ENCODE peak calls at places on chromosomes 11 and 22, in seven cellular contexts. One of them, this sample, is unnamed.

GRCh38 chr11:120539681-120540369 is 28.3 kb downstream of the GRIK4 start:
- DNase-seq in KBM-7: no peak
- DNase-seq in nephron progenitor cell: no peak
- DNase-seq in NCI-H460: no peak
- DNase-seq in iPS DF 6.9: no peak
- DNase-seq in stomach: no peak
- DNase-seq in anterior cingulate cortex: no peak
- DNase-seq in this sample: no peak

GRCh38 chr11:102287963-102288744 is 29.1 kb upstream of the BIRC3 start:
- DNase-seq in KBM-7: peak; percentile 89
- DNase-seq in nephron progenitor cell: peak; percentile 41
- DNase-seq in NCI-H460: peak; percentile 70
- DNase-seq in iPS DF 6.9: peak; percentile 73
- DNase-seq in stomach: peak; percentile 45
- DNase-seq in anterior cingulate cortex: no peak
- DNase-seq in this sample: peak; percentile 86

GRCh38 chr11:45252134-45252856 is 33.8 kb downstream of the SYT13 start:
- DNase-seq in KBM-7: peak; percentile 56
- DNase-seq in nephron progenitor cell: peak; percentile 83
- DNase-seq in NCI-H460: peak; percentile 40
- DNase-seq in iPS DF 6.9: peak; percentile 73
- DNase-seq in stomach: peak; percentile 80
- DNase-seq in anterior cingulate cortex: no peak
- DNase-seq in this sample: peak; percentile 75

GRCh38 chr22:39098026-39098425 is 982 bp downstream of the APOBEC3H start:
- DNase-seq in KBM-7: no peak
- DNase-seq in nephron progenitor cell: no peak
- DNase-seq in NCI-H460: no peak
- DNase-seq in iPS DF 6.9: no peak
- DNase-seq in stomach: no peak
- DNase-seq in anterior cingulate cortex: no peak
- DNase-seq in this sample: peak; percentile 72

GRCh38 chr11:107172996-107173395 is 154.7 kb upstream of the GUCY1A2 start:
- DNase-seq in KBM-7: no peak
- DNase-seq in nephron progenitor cell: no peak
- DNase-seq in NCI-H460: no peak
- DNase-seq in iPS DF 6.9: no peak
- DNase-seq in stomach: no peak
- DNase-seq in anterior cingulate cortex: no peak
- DNase-seq in this sample: no peak

GRCh38 chr22:50688448-50688847 is 15.8 kb downstream of the SHANK3 start:
- DNase-seq in KBM-7: no peak
- DNase-seq in nephron progenitor cell: no peak
- DNase-seq in NCI-H460: no peak
- DNase-seq in iPS DF 6.9: no peak
- DNase-seq in stomach: peak; percentile 16
- DNase-seq in anterior cingulate cortex: no peak
- DNase-seq in this sample: no peak

GRCh38 chr11:123616505-123617198 is 37.8 kb downstream of the SCN3B start:
- DNase-seq in KBM-7: no peak
- DNase-seq in nephron progenitor cell: no peak
- DNase-seq in NCI-H460: no peak
- DNase-seq in iPS DF 6.9: no peak
- DNase-seq in stomach: no peak
- DNase-seq in anterior cingulate cortex: no peak
- DNase-seq in this sample: no peak

GRCh38 chr11:117384045-117384444 is 56.4 kb downstream of the CEP164 start:
- DNase-seq in KBM-7: no peak
- DNase-seq in nephron progenitor cell: no peak
- DNase-seq in NCI-H460: no peak
- DNase-seq in iPS DF 6.9: no peak
- DNase-seq in stomach: no peak
- DNase-seq in anterior cingulate cortex: no peak
- DNase-seq in this sample: no peak

GRCh38 chr22:19477321-19478085 is 1.5 kb downstream of the UFD1 start:
- DNase-seq in KBM-7: peak; percentile 32
- DNase-seq in nephron progenitor cell: no peak
- DNase-seq in NCI-H460: no peak
- DNase-seq in iPS DF 6.9: no peak
- DNase-seq in stomach: no peak
- DNase-seq in anterior cingulate cortex: no peak
- DNase-seq in this sample: no peak

GRCh38 chr22:28297504-28297903 is 378.4 kb upstream of the PITPNB start:
- DNase-seq in KBM-7: peak; percentile 18
- DNase-seq in nephron progenitor cell: no peak
- DNase-seq in NCI-H460: no peak
- DNase-seq in iPS DF 6.9: no peak
- DNase-seq in stomach: no peak
- DNase-seq in anterior cingulate cortex: no peak
- DNase-seq in this sample: no peak

GRCh38 chr11:90449643-90450042 is 226.8 kb upstream of the CHORDC1 start:
- DNase-seq in KBM-7: no peak
- DNase-seq in nephron progenitor cell: no peak
- DNase-seq in NCI-H460: no peak
- DNase-seq in iPS DF 6.9: no peak
- DNase-seq in stomach: no peak
- DNase-seq in anterior cingulate cortex: no peak
- DNase-seq in this sample: no peak

GRCh38 chr11:69447786-69448185 is 33.7 kb upstream of the LINC01488 start:
- DNase-seq in KBM-7: no peak
- DNase-seq in nephron progenitor cell: no peak
- DNase-seq in NCI-H460: no peak
- DNase-seq in iPS DF 6.9: no peak
- DNase-seq in stomach: peak; percentile 53
- DNase-seq in anterior cingulate cortex: no peak
- DNase-seq in this sample: no peak

GRCh38 chr11:30487200-30487898 is 98.8 kb downstream of the MPPED2 start:
- DNase-seq in KBM-7: peak; percentile 8
- DNase-seq in nephron progenitor cell: no peak
- DNase-seq in NCI-H460: no peak
- DNase-seq in iPS DF 6.9: no peak
- DNase-seq in stomach: no peak
- DNase-seq in anterior cingulate cortex: no peak
- DNase-seq in this sample: no peak

GRCh38 chr11:117505285-117505970 is 177.8 kb downstream of the CEP164 start:
- DNase-seq in KBM-7: no peak
- DNase-seq in nephron progenitor cell: no peak
- DNase-seq in NCI-H460: no peak
- DNase-seq in iPS DF 6.9: no peak
- DNase-seq in stomach: no peak
- DNase-seq in anterior cingulate cortex: no peak
- DNase-seq in this sample: no peak

GRCh38 chr11:131037873-131038272 is 121.6 kb upstream of the SNX19 start:
- DNase-seq in KBM-7: no peak
- DNase-seq in nephron progenitor cell: no peak
- DNase-seq in NCI-H460: no peak
- DNase-seq in iPS DF 6.9: no peak
- DNase-seq in stomach: no peak
- DNase-seq in anterior cingulate cortex: no peak
- DNase-seq in this sample: peak; percentile 16

GRCh38 chr11:30789270-30789669 is 203.1 kb upstream of the MPPED2 start:
- DNase-seq in KBM-7: no peak
- DNase-seq in nephron progenitor cell: no peak
- DNase-seq in NCI-H460: no peak
- DNase-seq in iPS DF 6.9: no peak
- DNase-seq in stomach: no peak
- DNase-seq in anterior cingulate cortex: no peak
- DNase-seq in this sample: no peak

GRCh38 chr22:32323513-32324164 is 34.0 kb upstream of the RFPL3 start:
- DNase-seq in KBM-7: no peak
- DNase-seq in nephron progenitor cell: no peak
- DNase-seq in NCI-H460: no peak
- DNase-seq in iPS DF 6.9: no peak
- DNase-seq in stomach: peak; percentile 20
- DNase-seq in anterior cingulate cortex: no peak
- DNase-seq in this sample: no peak

GRCh38 chr11:118051611-118052461 is 25.0 kb upstream of the TMPRSS4 start:
- DNase-seq in KBM-7: no peak
- DNase-seq in nephron progenitor cell: no peak
- DNase-seq in NCI-H460: no peak
- DNase-seq in iPS DF 6.9: no peak
- DNase-seq in stomach: peak; percentile 27
- DNase-seq in anterior cingulate cortex: no peak
- DNase-seq in this sample: no peak

GRCh38 chr22:27003301-27003700 is 345.9 kb downstream of the MIAT start:
- DNase-seq in KBM-7: no peak
- DNase-seq in nephron progenitor cell: no peak
- DNase-seq in NCI-H460: no peak
- DNase-seq in iPS DF 6.9: no peak
- DNase-seq in stomach: no peak
- DNase-seq in anterior cingulate cortex: no peak
- DNase-seq in this sample: no peak

GRCh38 chr11:130902380-130902779 is 13.9 kb downstream of the SNX19 start:
- DNase-seq in KBM-7: no peak
- DNase-seq in nephron progenitor cell: no peak
- DNase-seq in NCI-H460: no peak
- DNase-seq in iPS DF 6.9: no peak
- DNase-seq in stomach: no peak
- DNase-seq in anterior cingulate cortex: no peak
- DNase-seq in this sample: no peak

GRCh38 chr11:119126675-119127268 is 5.4 kb downstream of the HINFP start:
- DNase-seq in KBM-7: no peak
- DNase-seq in nephron progenitor cell: no peak
- DNase-seq in NCI-H460: no peak
- DNase-seq in iPS DF 6.9: no peak
- DNase-seq in stomach: no peak
- DNase-seq in anterior cingulate cortex: no peak
- DNase-seq in this sample: no peak

GRCh38 chr11:129639300-129639699 is 176.3 kb upstream of the TMEM45B start:
- DNase-seq in KBM-7: no peak
- DNase-seq in nephron progenitor cell: no peak
- DNase-seq in NCI-H460: peak; percentile 62
- DNase-seq in iPS DF 6.9: no peak
- DNase-seq in stomach: no peak
- DNase-seq in anterior cingulate cortex: no peak
- DNase-seq in this sample: no peak

GRCh38 chr11:59706518-59707285 is 6.9 kb downstream of the OR10V1 start:
- DNase-seq in KBM-7: peak; percentile 79
- DNase-seq in nephron progenitor cell: no peak
- DNase-seq in NCI-H460: no peak
- DNase-seq in iPS DF 6.9: no peak
- DNase-seq in stomach: peak; percentile 86
- DNase-seq in anterior cingulate cortex: no peak
- DNase-seq in this sample: no peak

GRCh38 chr22:46172522-46172921 is 22.2 kb downstream of the PPARA start:
- DNase-seq in KBM-7: no peak
- DNase-seq in nephron progenitor cell: no peak
- DNase-seq in NCI-H460: no peak
- DNase-seq in iPS DF 6.9: no peak
- DNase-seq in stomach: no peak
- DNase-seq in anterior cingulate cortex: no peak
- DNase-seq in this sample: no peak

GRCh38 chr11:15770798-15771414 is 585.4 kb downstream of the SOX6 start:
- DNase-seq in KBM-7: peak; percentile 40
- DNase-seq in nephron progenitor cell: peak; percentile 61
- DNase-seq in NCI-H460: peak; percentile 12
- DNase-seq in iPS DF 6.9: peak; percentile 31
- DNase-seq in stomach: peak; percentile 37
- DNase-seq in anterior cingulate cortex: no peak
- DNase-seq in this sample: peak; percentile 61

GRCh38 chr11:86818466-86819282 is 18.3 kb downstream of the PRSS23 start:
- DNase-seq in KBM-7: peak; percentile 58
- DNase-seq in nephron progenitor cell: no peak
- DNase-seq in NCI-H460: peak; percentile 67
- DNase-seq in iPS DF 6.9: no peak
- DNase-seq in stomach: no peak
- DNase-seq in anterior cingulate cortex: no peak
- DNase-seq in this sample: peak; percentile 73

GRCh38 chr22:27420817-27421361 is 380.7 kb downstream of the MN1 start:
- DNase-seq in KBM-7: no peak
- DNase-seq in nephron progenitor cell: no peak
- DNase-seq in NCI-H460: peak; percentile 34
- DNase-seq in iPS DF 6.9: no peak
- DNase-seq in stomach: peak; percentile 91
- DNase-seq in anterior cingulate cortex: no peak
- DNase-seq in this sample: no peak